ENCODE peak calls at places on chromosome 19, in seven cellular contexts. S, B, V, W, E, T and M are unnamed samples.

GRCh38 chr19:55695511-55696290 is 20.7 kb downstream of the EPN1 start:
- DNase-seq in B (no peak), W (no peak), V (no peak), S (no peak), E (peak), T (peak), M (no peak)

GRCh38 chr19:52188822-52189744 is 769 bp upstream of the PPP2R1A start:
- DNase-seq in S (peak), V (no peak), W (no peak), E (peak), T (no peak), B (peak), M (no peak)

GRCh38 chr19:54138777-54139256 is 1.3 kb downstream of the CNOT3 start:
- DNase-seq in W (no peak), V (no peak), B (peak), E (no peak), S (peak), T (no peak), M (no peak)

GRCh38 chr19:12578641-12579040 is 27.4 kb upstream of the ZNF564 start:
- DNase-seq in E (no peak), V (no peak), B (no peak), T (peak), W (no peak), S (no peak), M (no peak)

GRCh38 chr19:41219924-41220567 is 1.0 kb downstream of the AXL start:
- DNase-seq in B (peak), T (no peak), S (peak), E (no peak), V (no peak), W (no peak), M (no peak)

GRCh38 chr19:10402441-10403038 is 802 bp downstream of the CDC37 start:
- DNase-seq in V (no peak), W (peak), T (no peak), B (no peak), S (peak), E (no peak), M (no peak)

GRCh38 chr19:3670796-3671679 is 29.2 kb downstream of the PIP5K1C start:
- DNase-seq in S (peak), W (peak), T (no peak), B (no peak), E (peak), V (no peak), M (peak)

GRCh38 chr19:38731654-38732301 is 12.5 kb downstream of the CAPN12 start:
- DNase-seq in V (peak), W (no peak), S (no peak), B (no peak), E (no peak), T (peak), M (no peak)

GRCh38 chr19:38291855-38292254 is 12.2 kb upstream of the C19orf33 start:
- DNase-seq in W (no peak), S (no peak), T (no peak), B (no peak), V (no peak), E (no peak), M (no peak)

GRCh38 chr19:37855098-37855497 is 51.3 kb downstream of the WDR87 start:
- DNase-seq in S (peak), V (no peak), T (peak), B (no peak), E (peak), W (no peak), M (no peak)

GRCh38 chr19:16566161-16566560 is 6.1 kb downstream of the SLC35E1 start:
- DNase-seq in S (no peak), V (no peak), E (peak), T (no peak), B (no peak), W (peak), M (no peak)

GRCh38 chr19:38142176-38143035 is 81.6 kb downstream of the DPF1 start:
- DNase-seq in T (peak), E (peak), W (no peak), B (peak), V (peak), S (peak), M (no peak)

GRCh38 chr19:17830567-17831418 is 9.5 kb upstream of the INSL3 start:
- DNase-seq in T (peak), B (peak), W (peak), V (no peak), E (peak), S (peak), M (no peak)

GRCh38 chr19:38070573-38070972 is 153.4 kb downstream of the DPF1 start:
- DNase-seq in B (no peak), T (no peak), W (no peak), S (peak), E (no peak), V (peak), M (peak)

GRCh38 chr19:28862238-28862637 is 350.7 kb downstream of the UQCRFS1 start:
- DNase-seq in V (no peak), T (no peak), W (no peak), B (no peak), E (no peak), S (no peak), M (no peak)

GRCh38 chr19:45955905-45956608 is 17.6 kb downstream of the NOVA2 start:
- DNase-seq in E (no peak), V (no peak), W (peak), T (peak), S (peak), B (no peak), M (no peak)

GRCh38 chr19:41705393-41706174 is 2.8 kb upstream of the CEACAM5 start:
- DNase-seq in B (peak), W (no peak), T (peak), E (peak), V (no peak), S (peak), M (no peak)

GRCh38 chr19:13241321-13242104 is 91.3 kb downstream of the IER2 start:
- DNase-seq in V (no peak), E (no peak), B (no peak), W (no peak), T (no peak), S (no peak), M (no peak)

GRCh38 chr19:56404705-56405056 is 549 bp downstream of the ZNF583 start:
- DNase-seq in W (no peak), E (no peak), V (no peak), T (no peak), B (no peak), S (peak), M (no peak)

GRCh38 chr19:3544742-3545668 is 6.0 kb downstream of the TEKTIP1 start:
- DNase-seq in W (no peak), B (peak), V (no peak), E (peak), T (peak), S (peak), M (no peak)

GRCh38 chr19:38710928-38711725 is 33.1 kb downstream of the CAPN12 start:
- DNase-seq in V (no peak), S (peak), E (no peak), B (no peak), W (no peak), T (no peak), M (no peak)

GRCh38 chr19:55554749-55555152 is 9.4 kb upstream of the SBK3 start:
- DNase-seq in E (no peak), B (no peak), S (no peak), W (no peak), T (peak), V (no peak), M (no peak)

GRCh38 chr19:39430675-39431593 is 4.8 kb downstream of the RPS16 start:
- DNase-seq in E (no peak), T (no peak), B (no peak), V (no peak), S (peak), W (peak), M (no peak)

GRCh38 chr19:10430505-10431253 is 10.3 kb downstream of the PDE4A start:
- DNase-seq in W (no peak), S (peak), V (no peak), T (peak), E (peak), B (peak), M (peak)

GRCh38 chr19:55666343-55667005 is 8.6 kb upstream of the EPN1 start:
- DNase-seq in S (no peak), V (no peak), E (no peak), W (no peak), T (no peak), B (no peak), M (no peak)

GRCh38 chr19:4867534-4868285 is at the start of gene PLIN3:
- DNase-seq in V (peak), E (peak), T (peak), B (peak), W (peak), S (peak), M (peak)

GRCh38 chr19:2164020-2164988 is 571 bp downstream of the DOT1L start:
- DNase-seq in E (peak), V (no peak), B (no peak), W (no peak), S (peak), T (peak), M (no peak)

GRCh38 chr19:15935167-15935702 is 906 bp upstream of the CYP4F11 start:
- DNase-seq in V (no peak), W (no peak), T (peak), S (no peak), E (no peak), B (no peak), M (no peak)

GRCh38 chr19:40610396-40611064 is 9.4 kb downstream of the LTBP4 start:
- DNase-seq in S (peak), W (no peak), B (no peak), E (peak), V (no peak), T (peak), M (no peak)

GRCh38 chr19:54448037-54448773 is 794 bp upstream of the LENG8 start:
- DNase-seq in W (no peak), S (peak), T (peak), E (peak), V (peak), B (peak), M (no peak)

GRCh38 chr19:43776285-43776684 is 4.5 kb downstream of the KCNN4 start:
- DNase-seq in S (no peak), E (no peak), B (no peak), W (no peak), T (no peak), V (no peak), M (no peak)

GRCh38 chr19:50311723-50312635 is 17.2 kb downstream of the KCNC3 start:
- DNase-seq in S (no peak), T (peak), E (no peak), V (no peak), B (peak), W (no peak), M (no peak)

GRCh38 chr19:2906631-2907195 is 6.0 kb downstream of the ZNF57 start:
- DNase-seq in W (no peak), E (no peak), B (no peak), V (no peak), T (peak), S (no peak), M (no peak)

GRCh38 chr19:10270180-10270615 is 722 bp upstream of the ICAM1 start:
- DNase-seq in B (peak), S (peak), V (no peak), W (no peak), E (peak), T (peak), M (no peak)

GRCh38 chr19:45051929-45052579 is 13.2 kb downstream of the CLASRP start:
- DNase-seq in S (no peak), W (no peak), E (no peak), T (no peak), B (no peak), V (no peak), M (no peak)